ENCODE peak calls at places on chromosome 3, in five cellular contexts. Y, F, S, Q and P are unnamed samples.

GRCh38 chr3:131658115-131658514 is 155.3 kb upstream of the MRPL3 start:
- DNase-seq in S (no peak), Y (peak; percentile 4), Q (no peak), F (no peak), P (no peak)

GRCh38 chr3:156583469-156583868 is 28.6 kb upstream of the SSR3 start:
- DNase-seq in S (no peak), Q (no peak), F (no peak), Y (no peak), P (no peak)

GRCh38 chr3:158384019-158384418 is 187.0 kb upstream of the MLF1 start:
- DNase-seq in Q (no peak), F (no peak), S (no peak), Y (no peak), P (no peak)

GRCh38 chr3:42651248-42652091 is 2.0 kb upstream of the ZBTB47 start:
- DNase-seq in S (no peak), F (peak; percentile 92), Q (peak; percentile 63), Y (no peak), P (no peak)

GRCh38 chr3:184305577-184305976 is 6.5 kb downstream of the PSMD2 start:
- DNase-seq in Q (peak; percentile 11), Y (no peak), F (peak; percentile 43), S (no peak), P (no peak)

GRCh38 chr3:143150979-143151726 is 31.6 kb downstream of the CHST2 start:
- DNase-seq in Y (no peak), Q (no peak), F (peak; percentile 30), S (no peak), P (no peak)

GRCh38 chr3:58164199-58164879 is 46.4 kb downstream of the DNASE1L3 start:
- DNase-seq in Q (no peak), Y (no peak), F (peak; percentile 23), S (peak; percentile 85), P (no peak)

GRCh38 chr3:47630810-47631209 is 52.1 kb upstream of the CSPG5 start:
- DNase-seq in Q (no peak), Y (no peak), S (no peak), F (no peak), P (no peak)

GRCh38 chr3:68878962-68879361 is 53.4 kb downstream of the TAFA4 start:
- DNase-seq in Q (no peak), F (no peak), S (no peak), Y (no peak), P (no peak)

GRCh38 chr3:52149726-52150125 is 4.5 kb downstream of the POC1A start:
- DNase-seq in Q (no peak), Y (no peak), S (no peak), F (no peak), P (no peak)

GRCh38 chr3:116247510-116248077 is 197.7 kb downstream of the LSAMP start:
- DNase-seq in F (no peak), Y (no peak), Q (no peak), S (no peak), P (no peak)

GRCh38 chr3:42601898-42602581 is 1.6 kb downstream of the NKTR start:
- DNase-seq in S (no peak), Q (peak; percentile 47), Y (peak; percentile 39), F (peak; percentile 54), P (no peak)

GRCh38 chr3:42051384-42052131 is 39.6 kb upstream of the TRAK1 start:
- DNase-seq in S (no peak), Q (no peak), F (peak; percentile 62), Y (no peak), P (no peak)

GRCh38 chr3:147411235-147411607 is 2.1 kb downstream of the ZIC1 start:
- DNase-seq in Y (no peak), F (peak; percentile 84), Q (no peak), S (no peak), P (peak; percentile 54)
- H3K27me3 ChIP-seq in Y (no peaks in the 10 kb centered on the region), F (no peaks in the 10 kb centered on the region), Q (peaks cover 99% of the 10 kb centered on the region), S (peaks cover 99% of the 10 kb centered on the region), P (peaks cover 28% of the 10 kb centered on the region)

GRCh38 chr3:27345493-27345892 is 23.7 kb downstream of the NEK10 start:
- DNase-seq in F (no peak), Y (no peak), Q (no peak), S (no peak), P (no peak)
- H3K27ac ChIP-seq in F (no peak overlapping the region), Y (no peak overlapping the region), Q (no peak overlapping the region), S (peak overlapping the region; percentile 74), P (peak overlapping the region; percentile 75)

GRCh38 chr3:13140596-13140995 is 67.4 kb upstream of the IQSEC1 start:
- DNase-seq in Q (no peak), S (no peak), Y (no peak), F (no peak), P (no peak)

GRCh38 chr3:13137808-13138565 is 64.8 kb upstream of the IQSEC1 start:
- DNase-seq in F (no peak), Y (no peak), Q (no peak), S (no peak), P (no peak)

GRCh38 chr3:13141183-13141582 is 68.0 kb upstream of the IQSEC1 start:
- DNase-seq in Y (no peak), F (no peak), S (no peak), Q (no peak), P (no peak)

GRCh38 chr3:13138566-13139145 is 65.4 kb upstream of the IQSEC1 start:
- DNase-seq in S (no peak), Y (no peak), F (no peak), Q (no peak), P (no peak)

GRCh38 chr3:13139471-13140065 is 66.3 kb upstream of the IQSEC1 start:
- DNase-seq in Y (no peak), Q (no peak), F (no peak), S (no peak), P (no peak)
- H3K27me3 ChIP-seq in Y (no peaks in the 10 kb centered on the region), Q (peaks cover 54% of the 10 kb centered on the region), F (peaks cover 8% of the 10 kb centered on the region), S (no peaks in the 10 kb centered on the region), P (no peaks in the 10 kb centered on the region)

DNA sequence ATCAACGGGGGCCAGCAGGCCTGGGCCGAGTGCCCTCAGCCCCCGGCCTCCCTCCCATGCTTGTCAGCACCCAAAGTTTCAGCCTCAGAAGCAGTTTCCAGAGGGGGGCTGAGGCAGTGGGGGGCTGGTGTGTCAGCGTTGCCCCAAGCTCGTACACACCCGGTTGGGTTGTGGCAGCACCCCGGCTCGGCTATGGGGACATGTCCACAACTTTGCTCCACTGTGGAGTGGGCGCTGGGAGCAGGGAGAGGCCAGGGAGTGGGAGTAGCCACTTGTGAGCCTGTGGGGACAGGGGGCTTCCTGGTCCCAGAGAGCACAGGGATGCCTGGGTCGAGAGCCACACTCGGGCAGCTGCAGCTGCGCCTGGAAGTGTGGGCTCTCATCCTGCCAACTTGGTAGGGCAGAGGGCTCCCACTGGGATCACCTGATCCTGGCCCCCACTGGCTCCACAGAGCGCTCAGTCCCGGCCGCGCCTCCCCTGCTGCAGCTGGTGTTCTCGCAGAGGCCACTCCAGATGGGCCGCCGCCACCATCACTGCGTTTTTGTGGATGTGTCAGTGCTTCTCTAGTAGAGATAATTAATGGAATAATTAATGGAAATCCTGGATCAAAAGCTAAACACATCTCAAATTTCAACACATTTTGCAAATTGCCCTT is 75.1 kb downstream of the NR1D2 start:
- DNase-seq in Y (no peak), Q (no peak), F (no peak), S (no peak), P (no peak)
- H3K27ac ChIP-seq in Y (no peak overlapping the region), Q (no peak overlapping the region), F (no peak overlapping the region), S (no peak overlapping the region), P (no peak overlapping the region)

GRCh38 chr3:138945646-138946553 is 1.0 kb downstream of the FOXL2 start:
- DNase-seq in F (peak; percentile 80), S (peak; percentile 15), Q (no peak), Y (no peak), P (no peak)

GRCh38 chr3:138943724-138944131 is 3.2 kb downstream of the FOXL2 start:
- DNase-seq in S (no peak), F (no peak), Y (no peak), Q (peak; percentile 55), P (no peak)

GRCh38 chr3:138944842-138945645 is 1.9 kb downstream of the FOXL2 start:
- DNase-seq in Y (no peak), F (no peak), S (no peak), Q (peak; percentile 26), P (no peak)

GRCh38 chr3:138942861-138943623 is 3.9 kb downstream of the FOXL2 start:
- DNase-seq in Y (no peak), S (no peak), F (no peak), Q (peak; percentile 43), P (no peak)

GRCh38 chr3:138944136-138944658 is 2.7 kb downstream of the FOXL2 start:
- DNase-seq in F (no peak), Y (no peak), S (no peak), Q (no peak), P (no peak)
- H3K27me3 ChIP-seq in F (peaks cover 15% of the 10 kb centered on the region), Y (peaks cover 17% of the 10 kb centered on the region), S (peaks cover 99% of the 10 kb centered on the region), Q (peaks cover 97% of the 10 kb centered on the region), P (peaks cover 97% of the 10 kb centered on the region)

GRCh38 chr3:64209866-64210609 is 15.2 kb downstream of the PRICKLE2 start:
- DNase-seq in S (peak; percentile 77), Y (no peak), F (peak; percentile 84), Q (peak; percentile 77), P (peak; percentile 65)
- H3K27ac ChIP-seq in S (peak overlapping the region; percentile 69), Y (no peak overlapping the region), F (peak overlapping the region; percentile 56), Q (no peak overlapping the region), P (peak overlapping the region; percentile 65)